ENCODE peak calls at places on chromosomes 12 and 14, in six cellular contexts. M, R, Z, X, D and H are unnamed samples.

GRCh38 chr14:41280745-41281144 is 325.9 kb upstream of the LRFN5 start:
- DNase-seq in Z (no peak), M (no peak), R (no peak), X (peak), D (no peak), H (no peak)

GRCh38 chr14:25953532-25954144 is 644.2 kb downstream of the NOVA1 start:
- DNase-seq in D (no peak), M (no peak), Z (no peak), X (peak), R (no peak), H (no peak)

GRCh38 chr14:67335781-67336180 is 23.8 kb downstream of the ATP6V1D start:
- DNase-seq in M (peak), X (peak), D (no peak), Z (no peak), R (no peak), H (no peak)

GRCh38 chr14:20818861-20819260 is 16.2 kb upstream of the RNASE1 start:
- DNase-seq in R (no peak), M (no peak), X (no peak), D (no peak), Z (no peak), H (no peak)

GRCh38 chr12:122021193-122021821 is 377 bp upstream of the BCL7A start:
- DNase-seq in M (no peak), Z (peak), R (peak), X (peak), D (no peak), H (no peak)

GRCh38 chr12:131527092-131527491 is 183.8 kb upstream of the SFSWAP start:
- DNase-seq in M (no peak), X (no peak), D (no peak), Z (no peak), R (peak), H (no peak)

GRCh38 chr12:7512528-7512927 is 9.0 kb upstream of the CD163 start:
- DNase-seq in R (peak), Z (no peak), M (peak), X (peak), D (peak), H (no peak)

GRCh38 chr12:120259418-120260202 is 5.9 kb downstream of the PXN start:
- DNase-seq in D (peak), X (no peak), Z (no peak), M (peak), R (peak), H (no peak)

GRCh38 chr12:125050868-125051267 is 14.4 kb upstream of the AACS start:
- DNase-seq in D (no peak), R (no peak), M (no peak), X (no peak), Z (no peak), H (no peak)

GRCh38 chr12:848519-849191 is 96.3 kb downstream of the WNK1 start:
- DNase-seq in D (no peak), Z (no peak), X (peak), M (peak), R (no peak), H (no peak)

DNA sequence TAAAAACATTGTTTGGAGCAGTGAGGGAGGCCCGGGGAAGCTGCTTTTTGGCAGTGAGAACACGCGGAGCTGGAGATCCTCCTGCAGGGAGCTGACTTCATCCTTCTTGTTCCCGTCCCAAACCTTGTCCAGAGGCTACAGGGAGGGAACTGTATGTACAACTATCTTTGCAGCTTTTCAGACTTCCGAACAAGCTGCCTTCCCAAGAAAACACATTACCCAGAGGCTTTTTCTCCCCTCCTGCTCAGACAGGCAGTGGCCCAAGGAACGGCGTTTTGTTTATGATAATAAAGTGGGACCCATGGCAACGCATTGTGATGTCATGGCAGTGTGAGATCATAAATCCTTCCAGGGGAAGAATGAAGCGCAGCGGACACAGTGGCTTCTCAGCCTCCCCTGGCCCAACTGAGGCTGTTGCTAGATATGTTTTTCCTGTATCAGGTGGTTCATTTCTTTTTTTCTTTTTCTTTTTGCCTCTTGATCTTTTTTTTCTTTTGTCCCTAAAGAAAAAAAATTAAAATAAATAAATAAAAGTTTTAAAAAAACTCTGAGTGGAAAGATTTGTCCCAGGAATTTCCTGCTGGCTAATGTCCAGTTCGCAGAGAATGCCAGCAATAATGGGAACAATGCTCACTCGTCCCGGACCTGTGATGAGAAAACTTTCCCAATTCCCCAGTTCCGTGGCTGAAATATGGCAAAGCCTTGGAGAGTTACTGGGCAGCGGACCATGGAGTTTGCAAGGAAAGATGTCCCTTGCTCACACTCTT is 103.5 kb upstream of the MAP1LC3B2 start:
- DNase-seq in D (peak), R (no peak), M (peak), Z (no peak), X (peak), H (peak)
- H2AFZ ChIP-seq in D (no peak), R (no peak), M (peak), Z (peak), X (no peak), H (peak)

DNA sequence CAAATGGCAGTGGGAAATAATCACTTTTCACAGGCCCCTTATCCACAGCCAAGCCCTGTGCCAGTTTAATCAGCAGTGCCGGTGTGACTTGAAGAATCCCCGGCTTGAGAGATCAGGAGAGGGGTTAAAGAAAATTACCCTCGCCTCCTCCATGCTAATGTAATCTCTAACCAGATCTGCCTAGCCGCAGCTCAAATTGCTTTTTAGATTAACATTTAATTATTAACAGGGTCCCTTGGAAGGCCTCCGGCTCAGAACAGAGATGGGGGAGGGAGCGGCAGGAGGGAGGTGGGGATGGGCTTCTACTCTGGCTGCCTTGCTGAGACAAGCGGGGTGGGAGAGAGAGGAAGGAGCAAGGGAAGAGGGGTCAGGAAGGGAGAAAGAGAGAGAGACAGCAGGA is 24.0 kb downstream of the FAM222A start:
- DNase-seq in Z (no peak), D (no peak), X (no peak), M (no peak), R (no peak), H (no peak)
- H2BK5ac ChIP-seq in Z (no peak), D (no peak), X (no peak), M (no peak), R (no peak), H (no peak)

GRCh38 chr14:23370221-23370620 is 2.4 kb upstream of the IL25 start:
- DNase-seq in M (no peak), Z (no peak), D (no peak), R (no peak), X (no peak), H (no peak)

GRCh38 chr14:23364604-23365352 is at the start of gene EFS:
- DNase-seq in D (no peak), M (peak), X (peak), R (peak), Z (peak), H (peak)

GRCh38 chr14:23364164-23364571 is 804 bp downstream of the EFS start:
- DNase-seq in X (peak), M (no peak), R (peak), Z (no peak), D (no peak), H (peak)

GRCh38 chr14:23365353-23366162 is 586 bp upstream of the EFS start:
- DNase-seq in X (peak), Z (peak), M (peak), R (no peak), D (peak), H (peak)

GRCh38 chr14:23366163-23366921 is 1.4 kb upstream of the EFS start:
- DNase-seq in D (no peak), R (peak), M (peak), X (peak), Z (peak), H (peak)
- H3K23ac ChIP-seq in D (no peak), R (no peak), M (peak), X (no peak), Z (no peak), H (peak)

GRCh38 chr14:65237956-65238355 is 135.6 kb upstream of the MAX start:
- DNase-seq in M (no peak), D (no peak), Z (no peak), R (no peak), X (peak), H (no peak)
- H2AFZ ChIP-seq in M (peak), D (peak), Z (peak), R (no peak), X (no peak), H (no peak)

GRCh38 chr14:101114726-101115481 is 211.4 kb upstream of the RTL1 start:
- DNase-seq in D (no peak), Z (peak), M (no peak), X (no peak), R (no peak), H (no peak)

GRCh38 chr14:101117543-101117942 is 214.0 kb upstream of the RTL1 start:
- DNase-seq in D (no peak), Z (no peak), M (no peak), R (no peak), X (no peak), H (no peak)

GRCh38 chr14:101116486-101117130 is 213.1 kb upstream of the RTL1 start:
- DNase-seq in D (no peak), R (no peak), M (no peak), X (no peak), Z (peak), H (no peak)

GRCh38 chr14:101115652-101116051 is 212.1 kb upstream of the RTL1 start:
- DNase-seq in R (no peak), D (no peak), X (no peak), Z (peak), M (no peak), H (no peak)

DNA sequence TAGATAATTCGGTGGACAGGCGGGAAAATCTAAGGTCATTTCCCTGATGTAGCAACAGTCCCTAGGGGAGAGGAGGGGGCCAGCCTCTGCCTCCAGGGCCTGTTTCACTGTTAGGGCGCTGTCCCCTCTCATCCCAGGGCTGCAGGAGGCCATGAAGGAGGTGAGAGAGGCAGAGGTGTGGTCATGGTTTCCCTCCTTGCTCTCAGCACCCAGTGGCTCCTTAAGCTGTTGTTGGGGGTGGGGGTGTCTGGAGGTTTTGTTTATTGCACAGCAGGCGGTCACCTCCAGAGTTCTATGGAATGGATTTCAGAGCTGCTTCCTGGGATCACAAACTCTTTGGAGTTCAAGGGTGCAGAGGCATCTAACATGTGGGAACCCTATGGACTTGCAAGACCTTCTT is 212.5 kb upstream of the RTL1 start:
- DNase-seq in X (no peak), D (no peak), Z (peak), M (no peak), R (no peak), H (no peak)
- H2BK5ac ChIP-seq in X (no peak), D (no peak), Z (no peak), M (no peak), R (no peak), H (no peak)

GRCh38 chr12:56723889-56724659 is 1.0 kb downstream of the NACA start:
- DNase-seq in Z (no peak), M (peak), X (peak), R (no peak), D (peak), H (no peak)

GRCh38 chr12:56723352-56723751 is 1.7 kb downstream of the NACA start:
- DNase-seq in R (no peak), M (no peak), Z (no peak), X (no peak), D (no peak), H (no peak)

GRCh38 chr12:56724989-56725722 is at the start of gene NACA:
- DNase-seq in Z (peak), X (peak), D (peak), R (peak), M (peak), H (peak)

GRCh38 chr12:56725723-56726102 is 614 bp upstream of the NACA start:
- DNase-seq in D (no peak), X (no peak), R (no peak), M (no peak), Z (no peak), H (no peak)

GRCh38 chr12:56724660-56724988 is 475 bp downstream of the NACA start:
- DNase-seq in R (no peak), M (no peak), Z (no peak), D (no peak), X (peak), H (peak)
- H3K23ac ChIP-seq in R (no peak), M (peak), Z (no peak), D (peak), X (peak), H (peak)

GRCh38 chr12:42483534-42483857 is 106.0 kb downstream of the PRICKLE1 start:
- DNase-seq in D (no peak), X (no peak), M (peak), R (no peak), Z (peak), H (peak)
- H2AFZ ChIP-seq in D (peak), X (peak), M (peak), R (no peak), Z (no peak), H (peak)

DNA sequence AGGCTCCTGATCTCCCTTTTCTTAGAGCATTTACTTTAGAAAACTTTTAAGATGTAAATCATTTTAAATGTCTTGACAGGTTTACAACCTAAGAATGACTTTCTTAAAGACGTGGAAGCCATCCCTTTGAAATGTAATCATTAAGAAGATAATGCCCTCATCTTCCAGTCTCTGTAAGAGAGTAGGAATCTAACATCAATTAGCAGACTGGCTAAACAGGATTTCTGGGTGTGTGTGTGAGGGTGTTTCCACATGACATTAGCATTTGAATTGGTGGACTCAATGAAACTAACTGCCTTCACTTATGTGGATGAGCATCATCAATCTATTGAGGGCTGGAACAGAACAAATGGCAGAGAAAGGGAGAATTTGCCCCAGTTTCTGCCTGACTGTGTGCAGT is 329.5 kb downstream of the RPL10L start:
- DNase-seq in R (peak), D (no peak), M (no peak), Z (no peak), X (peak), H (peak)
- H2BK5ac ChIP-seq in R (no peak), D (no peak), M (no peak), Z (no peak), X (no peak), H (no peak)

DNA sequence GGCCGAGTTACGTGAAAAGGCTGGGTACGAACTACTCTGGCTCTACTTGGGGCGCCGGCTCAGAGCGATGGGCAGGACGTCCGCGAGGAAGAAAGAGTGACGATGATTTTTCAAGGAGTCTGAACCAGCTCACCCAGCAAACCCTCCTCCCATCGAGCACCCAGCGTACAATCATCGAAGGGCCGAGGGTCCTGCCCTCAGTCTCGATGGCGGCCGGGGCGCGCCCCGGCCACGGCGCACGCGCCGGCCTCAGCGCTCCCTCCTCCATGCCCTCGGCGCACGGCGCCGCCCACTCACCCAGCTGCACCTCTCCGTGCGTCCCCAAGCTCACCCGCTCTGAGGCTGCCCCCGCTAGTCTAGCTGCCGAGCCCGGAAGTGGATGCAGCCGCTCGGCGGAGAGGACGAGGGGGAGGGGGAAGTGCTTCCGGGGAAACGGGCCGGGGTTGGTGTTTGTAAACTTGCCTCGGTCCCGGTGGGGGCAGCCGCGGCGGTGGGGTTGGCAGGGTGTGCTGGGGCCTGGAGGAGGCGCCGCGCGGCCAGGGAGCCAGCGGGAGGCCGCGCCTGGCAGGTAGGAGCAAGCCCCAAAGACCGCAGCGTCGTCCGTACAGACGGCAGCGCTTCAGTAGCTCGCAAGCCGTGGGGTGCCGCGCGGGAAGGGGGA is at the start of the genes CSAD and ZNF740:
- DNase-seq in R (peak), Z (peak), D (peak), X (peak), M (peak), H (peak)
- H3K23ac ChIP-seq in R (no peak), Z (no peak), D (peak), X (peak), M (peak), H (peak)